ENCODE peak calls at places on chromosomes 2 and 18, in six cellular contexts. P is HEK293T; O is stimulated activated naive B cell treated with anti-CD40 and anti-IgM and Interleukin-4, amounts not matched to agents 10 μg/mL and 1 μg/mL and 100 μg/mL, for 72 hours; K is NCI-H460; D is stimulated activated CD8-positive, alpha-beta memory T cell treated with anti-CD3 and anti-CD28 coated beads, Interleukin-7, amount 100 ng/mL, for 1 hour; E is germinal center. R is an unnamed sample.

GRCh38 chr2:172109256-172109655 is 6.6 kb upstream of the DLX2 start:
- DNase-seq in D (no peak), P (no peak), E (no peak), K (no peak), O (no peak), R (no peak)

GRCh38 chr2:158993721-158994587 is 25.5 kb downstream of the TANC1 start:
- DNase-seq in P (no peak), K (no peak), D (no peak), O (no peak), E (no peak), R (no peak)

GRCh38 chr18:71951021-71951420 is 593.1 kb downstream of the CBLN2 start:
- DNase-seq in O (no peak), D (no peak), P (no peak), K (no peak), E (no peak), R (no peak)

GRCh38 chr2:220143336-220143735 is 515.9 kb downstream of the SLC4A3 start:
- DNase-seq in O (no peak), P (no peak), D (no peak), E (no peak), K (no peak), R (no peak)

GRCh38 chr2:176902454-176902853 is 310.1 kb upstream of the HNRNPA3 start:
- DNase-seq in D (no peak), O (no peak), P (no peak), E (no peak), K (no peak), R (no peak)

GRCh38 chr2:29017716-29018275 is 36.7 kb downstream of the TOGARAM2 start:
- DNase-seq in E (no peak), O (no peak), D (no peak), K (no peak), P (no peak), R (no peak)

GRCh38 chr18:58230438-58231179 is 186.6 kb downstream of the NEDD4L start:
- DNase-seq in K (no peak), P (no peak), D (no peak), O (peak; percentile 52), E (no peak), R (no peak)

GRCh38 chr2:164511738-164512137 is 109.5 kb downstream of the GRB14 start:
- DNase-seq in E (no peak), P (no peak), O (no peak), D (no peak), K (no peak), R (no peak)

GRCh38 chr2:19754907-19755306 is 146.9 kb downstream of the TTC32 start:
- DNase-seq in D (no peak), K (no peak), O (no peak), E (no peak), P (no peak), R (no peak)

GRCh38 chr2:3242747-3243369 is 134.8 kb downstream of the EIPR1 start:
- DNase-seq in K (no peak), P (no peak), D (peak; percentile 16), O (no peak), E (peak; percentile 37), R (no peak)

GRCh38 chr2:220593526-220593925 is 966.1 kb downstream of the SLC4A3 start:
- DNase-seq in O (no peak), K (no peak), E (no peak), D (no peak), P (no peak), R (no peak)

GRCh38 chr2:121036226-121036692 is 248.7 kb downstream of the TFCP2L1 start:
- DNase-seq in O (no peak), D (no peak), E (no peak), P (no peak), K (no peak), R (no peak)

GRCh38 chr2:64354857-64355680 is 98.9 kb upstream of the LGALSL start:
- DNase-seq in P (no peak), O (no peak), E (no peak), K (no peak), D (no peak), R (no peak)

GRCh38 chr18:57759650-57760049 is 43.5 kb downstream of the ATP8B1 start:
- DNase-seq in P (no peak), D (no peak), K (no peak), O (no peak), E (no peak), R (no peak)

GRCh38 chr2:173884403-173884802 is 80.8 kb downstream of the SP3 start:
- DNase-seq in O (no peak), P (peak; percentile 57), E (no peak), K (peak; percentile 39), D (no peak), R (no peak)

GRCh38 chr2:84901593-84902120 is 3.8 kb upstream of the TMSB10 start:
- DNase-seq in P (no peak), K (no peak), D (no peak), O (no peak), E (no peak), R (no peak)

GRCh38 chr2:136505462-136505861 is 259.9 kb upstream of the THSD7B start:
- DNase-seq in K (no peak), D (no peak), O (no peak), E (no peak), P (no peak), R (no peak)

GRCh38 chr2:216633616-216634316 is 546 bp downstream of the IGFBP2 start:
- DNase-seq in D (no peak), K (no peak), O (no peak), P (peak; percentile 44), E (no peak), R (peak; percentile 14)

GRCh38 chr18:8654482-8655451 is 45.5 kb downstream of the RAB12 start:
- DNase-seq in O (no peak), E (peak; percentile 51), D (no peak), P (peak; percentile 10), K (no peak), R (peak; percentile 82)

GRCh38 chr2:232869138-232870001 is 694 bp upstream of the SNORC start:
- DNase-seq in E (no peak), D (no peak), K (no peak), O (no peak), P (no peak), R (no peak)

GRCh38 chr2:216904554-216904953 is 44.7 kb upstream of the TNP1 start:
- DNase-seq in P (no peak), O (no peak), D (no peak), E (no peak), K (no peak), R (no peak)

GRCh38 chr2:178238144-178238521 is 43.8 kb downstream of the OSBPL6 start:
- DNase-seq in O (no peak), P (no peak), K (peak; percentile 26), D (no peak), E (no peak), R (no peak)

GRCh38 chr2:583666-584065 is 93.5 kb downstream of the TMEM18 start:
- DNase-seq in E (no peak), P (no peak), O (no peak), D (no peak), K (no peak), R (no peak)

GRCh38 chr2:98663521-98664090 is 55.2 kb downstream of the UNC50 start:
- DNase-seq in E (no peak), O (no peak), P (no peak), K (no peak), D (no peak), R (no peak)

GRCh38 chr2:124983595-124983994 is 958.5 kb downstream of the CNTNAP5 start:
- DNase-seq in O (no peak), D (no peak), P (no peak), K (peak; percentile 29), E (no peak), R (no peak)

GRCh38 chr2:43142921-43143438 is 83.4 kb downstream of the ZFP36L2 start:
- DNase-seq in P (no peak), K (no peak), E (no peak), D (no peak), O (no peak), R (no peak)

GRCh38 chr2:12730265-12730664 is 13.5 kb downstream of the TRIB2 start:
- DNase-seq in D (no peak), P (no peak), O (no peak), K (no peak), E (no peak), R (no peak)

GRCh38 chr2:144971937-144972336 is 452.0 kb upstream of the ZEB2 start:
- DNase-seq in O (no peak), K (no peak), D (no peak), P (no peak), E (no peak), R (no peak)

GRCh38 chr18:9403795-9404564 is 69.4 kb downstream of the TWSG1 start:
- DNase-seq in O (no peak), E (no peak), K (no peak), P (no peak), D (no peak), R (no peak)

GRCh38 chr2:46954951-46955571 is 39.5 kb upstream of the MCFD2 start:
- DNase-seq in P (no peak), D (no peak), K (peak; percentile 66), E (no peak), O (no peak), R (no peak)

GRCh38 chr18:56696966-56697365 is 45.8 kb downstream of the WDR7 start:
- DNase-seq in E (no peak), D (no peak), P (no peak), K (no peak), O (no peak), R (no peak)

GRCh38 chr2:88019985-88020384 is 3.6 kb upstream of the RNU2-63P start:
- DNase-seq in O (no peak), P (no peak), K (no peak), D (no peak), E (no peak), R (no peak)

GRCh38 chr2:6526093-6526824 is 339.4 kb downstream of the CMPK2 start:
- DNase-seq in K (no peak), D (no peak), E (peak; percentile 6), O (no peak), P (no peak), R (peak; percentile 83)

GRCh38 chr2:226337941-226338605 is 461.5 kb downstream of the IRS1 start:
- DNase-seq in P (no peak), O (no peak), E (no peak), D (no peak), K (no peak), R (no peak)

GRCh38 chr2:7196871-7197270 is 279.7 kb downstream of the RNF144A start:
- DNase-seq in K (no peak), O (no peak), P (no peak), D (no peak), E (no peak), R (no peak)